ENCODE peak calls at places on chromosomes 5 and 9, in five cellular contexts. M is PC-3, N is GM23248, J is HCT116, U is HepG2. Y is an unnamed sample.

GRCh38 chr9:81885586-81885985 is 42.6 kb upstream of the SPATA31D4 start:
- DNase-seq in M (no peak), J (no peak), N (no peak), U (no peak), Y (no peak)

GRCh38 chr9:20405086-20405485 is 217.2 kb downstream of the MLLT3 start:
- DNase-seq in N (peak), U (no peak), J (no peak), M (no peak), Y (no peak)

GRCh38 chr5:34044950-34045525 is 2.0 kb upstream of the C1QTNF3 start:
- DNase-seq in J (no peak), U (no peak), N (peak), M (no peak), Y (no peak)

GRCh38 chr9:106994463-106994862 is 131.5 kb downstream of the ZNF462 start:
- DNase-seq in U (no peak), M (no peak), N (no peak), J (no peak), Y (no peak)

GRCh38 chr9:73039253-73039915 is 86.5 kb upstream of the ALDH1A1 start:
- DNase-seq in M (no peak), N (peak), U (no peak), J (no peak), Y (no peak)

GRCh38 chr5:108521011-108521700 is 139.3 kb upstream of the FBXL17 start:
- DNase-seq in M (no peak), N (no peak), J (no peak), U (no peak), Y (no peak)

GRCh38 chr9:72428329-72428728 is 63.3 kb upstream of the ZFAND5 start:
- DNase-seq in U (no peak), J (no peak), M (no peak), N (peak), Y (no peak)

GRCh38 chr5:157215143-157215825 is 34.6 kb downstream of the ITK start:
- DNase-seq in M (no peak), J (no peak), U (no peak), N (no peak), Y (no peak)

GRCh38 chr9:132946624-132947295 is 2.3 kb upstream of the TSC1 start:
- DNase-seq in J (no peak), U (peak), M (no peak), N (peak), Y (no peak)

GRCh38 chr9:17799383-17799782 is 220.5 kb downstream of the SH3GL2 start:
- DNase-seq in N (peak), M (peak), U (no peak), J (no peak), Y (no peak)

GRCh38 chr5:126428421-126428820 is 5.2 kb downstream of the GRAMD2B start:
- DNase-seq in J (no peak), N (no peak), U (no peak), M (no peak), Y (no peak)

GRCh38 chr5:126419102-126419501 is 4.1 kb upstream of the GRAMD2B start:
- DNase-seq in N (no peak), U (no peak), J (no peak), M (no peak), Y (no peak)

GRCh38 chr5:126422994-126423788 is at the start of gene GRAMD2B:
- DNase-seq in U (peak), N (peak), M (peak), J (peak), Y (no peak)
- H2AFZ ChIP-seq in U (no peak), N (peak), M (peak), J (peak), Y (peak)

GRCh38 chr5:80069251-80069650 is 34.1 kb downstream of the THBS4 start:
- DNase-seq in N (no peak), J (no peak), M (no peak), U (no peak), Y (no peak)
- H3K27ac ChIP-seq in N (no peak), J (no peak), M (no peak), U (no peak), Y (no peak)

DNA sequence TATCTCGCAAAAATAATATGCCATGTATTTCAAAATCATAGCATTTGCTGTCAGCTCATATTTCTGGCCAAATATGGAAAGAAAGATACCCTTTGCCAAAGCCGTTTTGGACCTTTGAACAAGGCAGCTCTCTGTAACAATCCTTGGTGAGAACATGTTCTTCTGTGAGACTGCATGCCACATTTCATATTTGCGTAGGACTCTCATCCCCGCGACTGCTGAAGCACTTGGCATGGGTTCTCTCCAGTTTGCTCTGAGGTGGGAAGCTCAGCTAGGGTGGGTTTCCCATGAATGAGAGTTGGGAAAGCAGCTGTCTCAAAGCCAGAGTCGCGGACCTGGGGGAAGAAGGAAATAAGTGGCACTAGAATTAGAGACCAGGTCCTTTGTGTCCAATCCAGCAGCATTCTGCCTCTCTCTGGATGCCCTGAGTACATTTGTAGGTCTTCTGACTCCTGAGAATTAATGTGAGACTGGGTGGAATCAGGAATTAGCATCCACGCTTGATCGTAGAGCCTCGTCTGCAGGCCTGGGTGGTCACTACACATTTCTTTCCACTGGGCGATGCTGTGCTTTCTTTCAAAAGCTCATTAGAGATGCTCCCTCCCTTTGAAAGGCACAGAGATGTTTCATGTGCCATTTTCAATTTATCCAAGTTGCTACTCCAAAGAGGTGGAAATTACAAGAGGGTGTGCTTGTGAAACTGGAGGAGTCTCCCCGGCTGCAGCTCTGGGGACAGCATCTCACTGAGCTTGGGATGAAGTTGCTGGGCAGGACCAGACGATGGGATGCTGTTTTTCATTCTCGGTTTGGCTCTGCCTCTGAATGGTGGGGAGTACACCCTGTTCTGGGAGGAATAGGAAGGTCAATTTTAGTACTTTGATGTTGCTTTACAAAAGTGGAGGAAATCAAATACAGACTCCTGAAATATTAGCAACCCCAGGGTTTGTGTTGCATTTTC is 197.2 kb downstream of the GADD45G start:
- DNase-seq in M (no peak), N (no peak), J (no peak), U (no peak), Y (no peak)
- H2AFZ ChIP-seq in M (no peak), N (no peak), J (no peak), U (no peak), Y (no peak)

GRCh38 chr5:140403613-140404012 is 2.0 kb downstream of the ANKHD1 start:
- DNase-seq in J (no peak), N (no peak), M (no peak), U (no peak), Y (no peak)
- H3K27ac ChIP-seq in J (no peak), N (no peak), M (no peak), U (peak), Y (no peak)

DNA sequence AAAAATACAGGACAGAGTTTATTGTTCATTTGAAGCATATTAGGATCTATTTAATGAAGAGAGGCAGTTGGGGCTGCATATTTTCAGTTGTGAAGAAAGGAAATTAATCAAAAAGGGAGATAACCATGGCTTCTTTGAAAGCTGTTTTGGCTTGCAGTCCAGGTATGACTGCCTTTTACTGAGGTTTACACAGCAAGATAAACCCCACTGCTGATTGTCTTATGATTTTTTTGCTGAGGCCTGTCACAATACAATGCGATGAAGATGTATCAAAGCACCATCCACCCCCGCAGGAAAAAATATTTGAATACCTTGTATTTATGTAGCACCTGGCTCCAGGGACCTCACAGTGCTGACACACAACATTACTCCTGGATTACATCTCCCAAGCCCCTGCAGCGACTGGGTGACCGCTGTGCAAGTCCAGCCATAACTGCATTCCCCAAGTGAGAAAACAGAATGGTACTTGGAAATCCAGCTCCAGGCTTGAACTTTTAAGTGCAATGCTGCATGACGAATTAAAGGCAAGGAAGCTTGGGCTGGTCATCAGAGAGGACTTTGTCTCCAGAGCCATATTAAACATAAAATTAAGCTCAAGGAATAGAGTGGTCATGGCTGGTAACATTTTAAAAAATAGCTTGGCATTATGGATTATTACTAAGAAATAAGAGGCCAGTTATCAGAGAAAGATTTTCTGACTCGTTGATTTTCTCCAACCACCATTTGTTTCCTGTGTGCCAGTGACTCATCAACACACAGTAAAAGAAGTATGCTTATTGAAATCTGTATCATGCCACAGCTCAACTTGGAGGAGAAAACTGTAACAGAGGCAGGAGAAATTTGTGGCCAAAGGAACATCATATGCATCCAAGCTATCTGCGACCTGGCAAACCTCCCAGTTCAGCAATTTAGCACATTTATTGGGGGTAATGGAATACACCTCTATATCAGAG is 374.2 kb downstream of the MAN2A1 start:
- DNase-seq in U (no peak), N (peak), M (peak), J (no peak), Y (no peak)
- H2AFZ ChIP-seq in U (no peak), N (peak), M (peak), J (no peak), Y (no peak)

Y was measured in keratinocyte.